ENCODE peak calls at places on chromosomes 1 and 21, in seven cellular contexts. S, W, Z, K, C, D and N are unnamed samples.

GRCh38 chr1:96999191-96999590 is 277.6 kb downstream of the PTBP2 start:
- DNase-seq in W (no peak), Z (no peak), K (no peak), S (no peak), D (no peak), C (no peak), N (no peak)

GRCh38 chr1:22196041-22196440 is 53.1 kb upstream of the WNT4 start:
- DNase-seq in Z (no peak), D (no peak), C (no peak), W (no peak), S (no peak), K (no peak), N (no peak)

GRCh38 chr1:161863549-161863948 is 97.4 kb downstream of the ATF6 start:
- DNase-seq in C (no peak), Z (no peak), K (no peak), S (no peak), W (no peak), D (no peak), N (no peak)

GRCh38 chr1:78277253-78277652 is 213.5 kb upstream of the PTGFR start:
- DNase-seq in S (no peak), D (no peak), K (no peak), C (no peak), W (no peak), Z (peak; percentile 40), N (no peak)

GRCh38 chr1:8560611-8561544 is 243.0 kb downstream of the SLC45A1 start:
- DNase-seq in W (no peak), C (no peak), S (no peak), K (no peak), D (no peak), Z (peak; percentile 68), N (no peak)

GRCh38 chr1:86504130-86504479 is 35.4 kb downstream of the CLCA1 start:
- DNase-seq in K (no peak), D (peak; percentile 34), W (peak; percentile 61), S (no peak), C (no peak), Z (no peak), N (no peak)

GRCh38 chr21:32135401-32136363 is 143.2 kb downstream of the MIS18A start:
- DNase-seq in K (no peak), W (no peak), D (no peak), C (no peak), S (no peak), Z (no peak), N (no peak)

GRCh38 chr1:54342306-54342705 is 63.9 kb downstream of the SSBP3 start:
- DNase-seq in C (no peak), D (no peak), Z (no peak), W (no peak), S (no peak), K (no peak), N (no peak)

GRCh38 chr1:51973587-51974474 is 16.7 kb downstream of the RAB3B start:
- DNase-seq in K (no peak), D (no peak), C (no peak), Z (no peak), W (no peak), S (no peak), N (no peak)

GRCh38 chr1:36516372-36517018 is 33.8 kb upstream of the CSF3R start:
- DNase-seq in W (peak; percentile 79), K (no peak), S (no peak), D (peak; percentile 44), Z (peak; percentile 67), C (no peak), N (no peak)

GRCh38 chr1:24283326-24284155 is 35.6 kb upstream of the GRHL3 start:
- DNase-seq in D (no peak), C (peak; percentile 87), W (no peak), K (no peak), S (no peak), Z (peak; percentile 68), N (no peak)

GRCh38 chr21:46220847-46221246 is 7.7 kb downstream of the LSS start:
- DNase-seq in C (no peak), W (no peak), Z (no peak), D (no peak), S (no peak), K (no peak), N (no peak)
- H3K4me3 ChIP-seq in C (no peak overlapping the region), W (no peak overlapping the region), Z (no peak overlapping the region), D (no peak overlapping the region), S (no peak overlapping the region), K (no peak overlapping the region), N (no peak overlapping the region)

DNA sequence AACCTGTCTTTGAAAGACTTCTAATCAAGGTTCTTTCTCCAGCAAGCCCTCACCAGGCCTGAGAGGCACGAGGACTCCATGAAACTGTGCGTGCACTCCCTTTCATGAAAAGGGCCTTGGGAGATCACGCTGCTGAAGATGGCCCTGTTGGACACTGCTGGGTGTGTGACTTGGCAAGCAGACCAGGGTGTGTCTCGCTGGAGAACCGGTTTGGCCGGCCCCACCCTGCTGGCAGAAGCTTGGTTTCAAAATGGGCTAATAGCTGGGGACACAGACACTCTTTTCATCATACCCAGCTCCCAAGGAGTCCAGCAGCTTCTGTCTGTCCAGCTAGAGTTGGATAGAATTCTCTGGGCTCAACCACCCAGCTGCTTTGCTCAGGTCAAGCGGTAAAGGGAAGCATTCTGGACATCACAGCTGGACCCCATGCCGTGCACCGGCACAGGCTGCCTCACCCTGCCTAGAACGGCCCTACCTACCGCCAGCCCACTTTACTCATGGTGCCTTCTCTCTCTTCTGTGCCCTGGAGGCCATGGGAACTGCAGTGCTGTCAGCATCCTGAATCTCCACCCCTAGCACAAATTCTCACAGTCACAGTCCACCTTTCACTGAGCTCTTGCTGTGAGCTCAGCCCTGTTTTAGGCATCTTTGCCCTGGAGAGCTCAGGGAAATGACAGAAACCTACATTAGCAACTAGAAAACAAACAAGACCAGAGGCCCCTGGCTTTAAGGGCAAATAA is 24.6 kb downstream of the PKP1 start:
- DNase-seq in W (no peak), C (peak; percentile 83), S (peak; percentile 92), K (peak; percentile 67), Z (no peak), D (no peak), N (no peak)
- H3K4me3 ChIP-seq in W (no peak overlapping the region), C (no peak overlapping the region), S (no peak overlapping the region), K (no peak overlapping the region), Z (no peak overlapping the region), D (no peak overlapping the region), N (no peak overlapping the region)

GRCh38 chr1:84164567-84165021 is 20.5 kb downstream of the PRKACB start:
- DNase-seq in D (no peak), S (no peak), K (no peak), C (no peak), W (no peak), Z (peak; percentile 40), N (no peak)
- H3K4me3 ChIP-seq in D (no peak overlapping the region), S (no peak overlapping the region), K (no peak overlapping the region), C (no peak overlapping the region), W (no peak overlapping the region), Z (peak overlapping the region; percentile 41), N (no peak overlapping the region)

GRCh38 chr1:30905898-30906620 is 2.5 kb downstream of the SDC3 start:
- DNase-seq in S (no peak), K (no peak), W (no peak), Z (no peak), D (no peak), C (no peak), N (no peak)

GRCh38 chr1:30907390-30907640 is 1.2 kb downstream of the SDC3 start:
- DNase-seq in C (no peak), K (no peak), D (no peak), Z (no peak), S (no peak), W (no peak), N (no peak)

GRCh38 chr1:30905403-30905802 is 3.2 kb downstream of the SDC3 start:
- DNase-seq in Z (no peak), K (no peak), S (no peak), D (no peak), C (peak; percentile 3), W (no peak), N (no peak)

GRCh38 chr1:30907641-30908445 is 715 bp downstream of the SDC3 start:
- DNase-seq in D (peak; percentile 51), K (no peak), W (peak; percentile 66), Z (no peak), S (no peak), C (peak; percentile 48), N (no peak)

DNA sequence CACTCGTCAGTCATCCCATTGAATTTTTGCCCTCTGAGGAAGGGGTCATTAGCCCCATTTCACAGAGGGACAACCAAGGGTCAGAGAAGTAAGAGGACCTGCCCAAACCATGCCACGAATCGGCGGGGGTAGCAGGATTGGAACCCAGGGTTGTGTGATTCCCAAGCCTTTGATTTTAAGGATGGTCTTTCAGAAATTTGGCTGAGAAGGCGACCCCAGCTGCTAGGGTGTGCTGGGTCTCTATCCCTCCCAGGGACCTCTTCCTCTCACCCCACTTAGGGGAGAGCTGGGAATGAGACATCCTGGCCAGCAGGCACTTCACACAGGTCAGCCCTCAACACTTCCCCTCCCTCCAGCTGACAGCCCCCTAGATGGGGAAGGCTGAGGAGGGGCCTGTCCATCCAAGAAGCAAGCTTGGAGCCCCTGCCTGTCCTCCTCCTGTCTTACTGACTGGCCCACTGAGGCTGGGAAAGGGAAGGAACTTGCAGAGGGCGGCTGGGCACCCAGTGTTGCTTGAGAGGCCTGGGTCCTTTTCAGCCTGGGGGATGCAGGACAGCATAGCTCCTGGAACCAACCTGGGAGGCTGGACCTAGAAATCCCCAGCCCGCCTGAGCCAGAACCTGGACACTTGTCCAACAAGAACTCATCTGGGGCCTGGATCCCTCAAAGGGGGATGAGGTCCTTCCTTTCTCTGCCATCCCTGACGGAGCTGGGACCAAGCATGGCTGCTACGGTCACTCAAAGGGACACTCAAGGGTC is 1.7 kb downstream of the SDC3 start:
- DNase-seq in D (peak; percentile 31), Z (no peak), S (no peak), C (peak; percentile 42), K (no peak), W (peak; percentile 54), N (no peak)
- H3K4me3 ChIP-seq in D (no peak overlapping the region), Z (no peak overlapping the region), S (no peak overlapping the region), C (no peak overlapping the region), K (no peak overlapping the region), W (no peak overlapping the region), N (no peak overlapping the region)